ENCODE peak calls at places on chromosomes 5 and 9, in seven cellular contexts. B is colonic mucosa; V is posterior cingulate gyrus; D is GF-D8; Q is GM19239; I is activated T-cell treated with anti-CD3 and anti-CD28 coated beads, Interleukin-2, amount 50 U/mL, for 4 hours; O is amygdala. J is an unnamed sample.

GRCh38 chr5:123754167-123754840 is 242.3 kb downstream of the CSNK1G3 start:
- DNase-seq in B (no peak), V (no peak), D (no peak), Q (no peak), I (no peak), O (no peak), J (no peak)

GRCh38 chr5:79642210-79642609 is 30.0 kb downstream of the TENT2 start:
- DNase-seq in B (no peak), V (no peak), D (no peak), Q (no peak), I (no peak), O (no peak), J (no peak)

GRCh38 chr5:142839711-142840441 is 69.7 kb downstream of the ARHGAP26 start:
- DNase-seq in B (peak), V (no peak), D (no peak), Q (no peak), I (no peak), O (no peak), J (no peak)

GRCh38 chr5:122896598-122897282 is 51.3 kb downstream of the SNX24 start:
- DNase-seq in B (no peak), V (no peak), D (no peak), Q (no peak), I (no peak), O (no peak), J (peak)

GRCh38 chr5:113042491-113043243 is 66.1 kb downstream of the DCP2 start:
- DNase-seq in B (no peak), V (no peak), D (no peak), Q (no peak), I (no peak), O (no peak), J (no peak)

GRCh38 chr9:127187231-127187956 is 65.0 kb upstream of the ANGPTL2 start:
- DNase-seq in B (peak), V (no peak), D (no peak), Q (no peak), I (no peak), O (no peak), J (no peak)

GRCh38 chr5:81881595-81881994 is 90.2 kb upstream of the ATG10 start:
- DNase-seq in B (no peak), V (no peak), D (no peak), Q (no peak), I (no peak), O (no peak), J (no peak)

GRCh38 chr9:76891279-76891678 is 14.6 kb downstream of the PRUNE2 start:
- DNase-seq in B (no peak), V (no peak), D (no peak), Q (no peak), I (no peak), O (no peak), J (no peak)

GRCh38 chr9:75812139-75812538 is 78.3 kb upstream of the PCSK5 start:
- DNase-seq in B (no peak), V (no peak), D (peak), Q (no peak), I (no peak), O (no peak), J (no peak)

GRCh38 chr5:154359222-154359583 is 86.6 kb upstream of the SAP30L start:
- DNase-seq in B (no peak), V (no peak), D (no peak), Q (no peak), I (no peak), O (no peak), J (no peak)

GRCh38 chr9:69168709-69169217 is 5.3 kb upstream of the TJP2 start:
- DNase-seq in B (peak), V (no peak), D (no peak), Q (peak), I (peak), O (no peak), J (no peak)

GRCh38 chr5:14809369-14810144 is 62.0 kb downstream of the ANKH start:
- DNase-seq in B (peak), V (peak), D (peak), Q (peak), I (peak), O (peak), J (no peak)

GRCh38 chr9:35733109-35733541 is 659 bp downstream of the CREB3 start:
- DNase-seq in B (peak), V (no peak), D (peak), Q (no peak), I (no peak), O (no peak), J (peak)

GRCh38 chr5:147773587-147773986 is 8.9 kb downstream of the JAKMIP2 start:
- DNase-seq in B (no peak), V (no peak), D (no peak), Q (no peak), I (no peak), O (no peak), J (no peak)

GRCh38 chr5:151825445-151825844 is 53.7 kb downstream of the G3BP1 start:
- DNase-seq in B (peak), V (peak), D (no peak), Q (peak), I (no peak), O (peak), J (peak)

GRCh38 chr5:3389471-3390026 is 206.1 kb upstream of the IRX1 start:
- DNase-seq in B (no peak), V (no peak), D (no peak), Q (no peak), I (no peak), O (no peak), J (peak)